ENCODE peak calls at places on chromosomes 13 and 19, in nine cellular contexts. K is ascending aorta; C is neuronal stem cell; E is breast epithelium; M is GM23338; G is heart right ventricle; V is effector memory CD4-positive, alpha-beta T cell; H is GM23248; Q is body of pancreas. W is an unnamed sample.

GRCh38 chr19:2798733-2799132 is 13.4 kb downstream of the THOP1 start:
- DNase-seq in E (no peak), Q (peak; percentile 58), H (peak; percentile 51), C (no peak), G (peak; percentile 79), K (no peak), V (no peak), M (no peak), W (no peak)

GRCh38 chr13:100035936-100036335 is 53.0 kb upstream of the PCCA start:
- DNase-seq in M (no peak), E (no peak), Q (no peak), K (no peak), H (no peak), G (no peak), C (no peak), V (no peak), W (no peak)

GRCh38 chr13:111510502-111511218 is 190.2 kb downstream of the TEX29 start:
- DNase-seq in K (no peak), G (no peak), C (no peak), Q (no peak), H (no peak), E (no peak), M (no peak), V (no peak), W (peak; percentile 24)

GRCh38 chr19:1107655-1108261 is 4.0 kb downstream of the GPX4 start:
- DNase-seq in Q (no peak), G (no peak), H (no peak), V (no peak), E (no peak), M (no peak), C (no peak), K (no peak), W (no peak)

GRCh38 chr13:108155185-108156106 is 59.9 kb downstream of the LIG4 start:
- DNase-seq in H (peak; percentile 63), K (no peak), Q (peak; percentile 66), E (no peak), G (peak; percentile 50), V (no peak), M (peak; percentile 69), C (peak; percentile 40), W (no peak)

GRCh38 chr19:44401108-44401786 is at the start of gene ZNF285:
- DNase-seq in V (peak; percentile 13), M (peak; percentile 98), Q (peak; percentile 87), E (peak; percentile 86), G (peak; percentile 95), H (peak; percentile 99), C (peak; percentile 90), K (peak; percentile 36), W (peak; percentile 95)

GRCh38 chr13:97567510-97568243 is 133.7 kb downstream of the RAP2A start:
- DNase-seq in E (peak; percentile 75), M (peak; percentile 8), Q (peak; percentile 66), H (peak; percentile 53), C (no peak), G (no peak), V (no peak), K (no peak), W (no peak)

GRCh38 chr13:80040219-80040976 is 300.5 kb downstream of the SPRY2 start:
- DNase-seq in V (no peak), Q (no peak), M (no peak), G (no peak), K (no peak), H (peak; percentile 97), C (no peak), E (no peak), W (no peak)

GRCh38 chr13:63092461-63092860 is 1676.8 kb upstream of the PCDH20 start:
- DNase-seq in E (no peak), H (no peak), C (no peak), V (no peak), M (no peak), Q (no peak), K (no peak), G (no peak), W (no peak)

GRCh38 chr13:99278199-99278598 is 20.0 kb upstream of the GPR18 start:
- DNase-seq in C (no peak), G (no peak), H (no peak), Q (no peak), M (no peak), K (no peak), E (no peak), V (no peak), W (no peak)

GRCh38 chr13:39942177-39942900 is 286.9 kb downstream of the COG6 start:
- DNase-seq in C (no peak), H (no peak), E (no peak), V (no peak), Q (no peak), G (no peak), M (no peak), K (no peak), W (no peak)

GRCh38 chr19:48999481-49000325 is 6.0 kb downstream of the RUVBL2 start:
- DNase-seq in E (no peak), Q (peak; percentile 51), K (no peak), C (peak; percentile 65), M (peak; percentile 92), H (peak; percentile 91), V (peak; percentile 42), G (no peak), W (no peak)

GRCh38 chr13:102128216-102128800 is 273.5 kb downstream of the FGF14 start:
- DNase-seq in G (no peak), E (no peak), V (no peak), K (no peak), C (no peak), M (no peak), Q (no peak), H (peak; percentile 71), W (no peak)

DNA sequence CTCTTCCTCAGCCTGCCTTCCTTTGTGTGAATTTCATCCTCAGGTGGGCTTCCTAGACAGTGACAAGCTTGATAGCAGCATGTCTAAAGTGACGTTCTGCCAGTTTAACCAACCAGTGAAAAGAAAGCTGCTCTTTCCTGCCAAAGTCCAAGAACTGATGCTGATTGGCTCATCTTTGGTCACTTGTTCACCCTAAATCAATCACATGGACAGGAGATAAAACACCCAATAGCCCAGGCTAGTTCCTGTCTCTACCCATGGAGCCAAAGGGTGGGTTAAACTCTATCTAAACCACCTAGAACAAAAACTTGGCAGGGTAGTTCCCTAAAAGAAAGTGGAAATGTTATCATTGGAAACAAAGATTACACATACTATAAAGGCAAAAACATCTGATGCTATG is 50.8 kb downstream of the GPALPP1 start:
- DNase-seq in V (no peak), K (no peak), G (no peak), Q (no peak), M (no peak), E (no peak), C (no peak), H (no peak), W (no peak)
- H3K4me3 ChIP-seq in V (no peak overlapping the region), K (no peak overlapping the region), G (no peak overlapping the region), Q (no peak overlapping the region), M (no peak overlapping the region), E (no peak overlapping the region), C (no peak overlapping the region), H (no peak overlapping the region), W (no peak overlapping the region)

GRCh38 chr19:13847033-13847899 is 29.7 kb upstream of the NANOS3 start:
- DNase-seq in V (peak; percentile 97), K (peak; percentile 85), M (peak; percentile 97), H (peak; percentile 98), Q (peak; percentile 97), C (peak; percentile 95), E (peak; percentile 94), G (peak; percentile 98), W (peak; percentile 95)
- H3K4me1 ChIP-seq in V (peaks cover 67% of the 10 kb centered on the region), K (peaks cover 64% of the 10 kb centered on the region), M (peaks cover 43% of the 10 kb centered on the region), H (peaks cover 43% of the 10 kb centered on the region), Q (peaks cover 69% of the 10 kb centered on the region), C (peaks cover 45% of the 10 kb centered on the region), E (peaks cover 27% of the 10 kb centered on the region), G (peaks cover 75% of the 10 kb centered on the region), W (peaks cover 45% of the 10 kb centered on the region)

DNA sequence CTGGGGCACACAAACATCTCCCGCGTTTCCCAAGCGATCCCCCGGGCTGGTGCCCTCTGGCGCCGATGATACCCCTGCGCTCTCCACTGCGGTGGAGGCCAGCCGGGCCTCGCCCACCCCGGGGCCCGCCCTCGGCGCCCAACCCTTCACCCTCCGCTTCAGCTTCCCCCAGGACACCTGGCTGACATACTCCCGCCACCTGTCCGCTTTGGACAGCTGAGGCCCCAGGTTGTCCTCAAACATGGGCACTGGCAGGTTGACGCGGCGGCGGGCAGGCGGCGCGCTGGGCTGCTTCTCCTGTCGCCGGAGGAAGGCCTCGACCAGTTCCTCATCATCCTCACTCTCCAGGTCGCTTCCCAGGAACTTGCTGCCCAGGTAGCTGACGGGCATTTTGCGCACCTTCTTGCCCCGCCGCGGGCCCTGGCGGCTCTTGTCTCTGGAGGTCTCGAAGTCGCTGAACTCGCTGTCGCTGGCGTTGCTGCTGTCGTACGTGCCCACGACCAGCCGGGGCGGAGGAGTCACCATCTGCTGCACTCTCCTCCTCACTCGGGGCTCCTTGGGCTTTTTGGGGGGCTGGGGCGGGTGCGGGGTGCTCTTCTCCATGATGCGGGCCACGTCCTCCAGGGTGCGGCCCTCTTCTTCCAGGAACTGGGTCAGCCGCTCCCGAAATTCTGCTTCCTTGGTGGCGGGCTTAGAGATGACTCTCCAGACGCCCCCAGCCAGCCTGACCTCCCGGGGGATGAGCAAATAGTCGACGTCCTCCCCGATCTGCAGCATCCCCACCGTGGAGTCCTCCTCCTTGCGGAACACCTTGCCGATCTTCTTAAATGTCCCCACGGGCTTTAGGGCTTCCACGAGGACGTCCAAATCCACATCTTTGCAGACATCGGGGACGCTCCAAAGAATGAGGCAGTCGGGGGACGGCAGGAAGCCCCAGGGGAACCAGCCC is 1.1 kb downstream of the CCDC8 start:
- DNase-seq in V (no peak), K (no peak), M (no peak), E (no peak), G (no peak), H (peak; percentile 31), C (no peak), Q (peak; percentile 32), W (no peak)
- H3K4me3 ChIP-seq in V (no peak overlapping the region), K (peak overlapping the region; percentile 75), M (peak overlapping the region; percentile 94), E (peak overlapping the region; percentile 40), G (peak overlapping the region; percentile 58), H (peak overlapping the region; percentile 67), C (peak overlapping the region; percentile 83), Q (peak overlapping the region; percentile 83), W (peak overlapping the region; percentile 35)

GRCh38 chr13:110420626-110421025 is 113.5 kb downstream of the COL4A2 start:
- DNase-seq in M (no peak), K (no peak), V (no peak), Q (no peak), E (no peak), G (peak; percentile 6), C (no peak), H (no peak), W (no peak)
- H3K4me1 ChIP-seq in M (no peaks in the 10 kb centered on the region), K (peaks cover 56% of the 10 kb centered on the region), V (peaks cover 4% of the 10 kb centered on the region), Q (no peaks in the 10 kb centered on the region), E (peaks cover 6% of the 10 kb centered on the region), G (peaks cover 71% of the 10 kb centered on the region), C (no peaks in the 10 kb centered on the region), H (peaks cover 39% of the 10 kb centered on the region), W (peaks cover 10% of the 10 kb centered on the region)

DNA sequence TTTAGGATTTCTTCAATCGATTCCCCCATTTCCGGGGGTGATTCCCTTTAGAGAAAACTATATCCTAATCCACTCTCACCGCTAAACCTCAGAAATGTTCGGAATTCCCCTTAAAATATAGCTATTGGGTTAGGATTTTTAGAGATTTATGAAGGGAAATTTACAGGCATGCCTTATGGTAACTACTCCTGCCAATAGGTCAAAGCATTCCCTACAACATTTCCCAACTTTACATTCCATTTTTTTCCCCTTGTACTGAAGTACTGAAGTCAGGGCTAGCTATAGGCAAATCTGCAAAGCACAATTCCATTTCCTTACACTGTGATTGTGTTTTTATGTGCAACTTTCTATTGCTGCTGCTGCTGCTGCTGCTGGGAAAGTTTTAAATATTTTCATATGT is 2.1 kb downstream of the EDNRB start:
- DNase-seq in Q (no peak), K (no peak), G (no peak), V (no peak), M (no peak), H (no peak), E (no peak), C (no peak), W (no peak)
- H3K4me3 ChIP-seq in Q (no peak overlapping the region), K (no peak overlapping the region), G (peak overlapping the region; percentile 59), V (no peak overlapping the region), M (peak overlapping the region; percentile 77), H (no peak overlapping the region), E (peak overlapping the region; percentile 52), C (no peak overlapping the region), W (no peak overlapping the region)

W was measured in RWPE2.